ENCODE peak calls at places on chromosomes 2 and 18, in ten cellular contexts. Y, Z, A, H, X, P, Q, V, M and L are unnamed samples.

GRCh38 chr18:23380817-23381216 is 72.3 kb upstream of the RIOK3 start:
- DNase-seq in Q (no peak), A (peak), H (no peak), X (no peak), V (no peak), Y (no peak), M (no peak), P (no peak), Z (no peak), L (no peak)

GRCh38 chr2:128791120-128791982 is 472.7 kb upstream of the HS6ST1 start:
- DNase-seq in V (no peak), H (peak), A (no peak), Q (no peak), M (no peak), X (no peak), Z (no peak), P (no peak), Y (no peak), L (peak)

GRCh38 chr18:58942486-58942885 is 77.8 kb downstream of the ZNF532 start:
- DNase-seq in H (no peak), P (no peak), A (no peak), X (peak), Y (no peak), Z (no peak), V (no peak), M (no peak), Q (no peak), L (peak)

GRCh38 chr2:26530141-26530540 is 52.2 kb upstream of the OTOF start:
- DNase-seq in H (no peak), Q (no peak), M (peak), A (no peak), P (no peak), Y (no peak), V (peak), X (no peak), Z (no peak), L (no peak)

GRCh38 chr18:26307161-26307773 is 81.0 kb downstream of the TAF4B start:
- DNase-seq in P (no peak), V (no peak), Z (peak), H (peak), A (peak), Y (no peak), Q (no peak), X (peak), M (no peak), L (peak)

GRCh38 chr2:241680827-241681599 is 5.6 kb downstream of the DTYMK start:
- DNase-seq in A (no peak), X (peak), H (no peak), Y (no peak), Q (no peak), M (no peak), P (no peak), V (no peak), Z (no peak), L (no peak)

GRCh38 chr18:73881396-73881795 is 266.2 kb downstream of the FBXO15 start:
- DNase-seq in Q (no peak), H (no peak), M (no peak), A (no peak), V (no peak), P (no peak), Z (no peak), X (no peak), Y (no peak), L (no peak)

GRCh38 chr2:75100011-75100680 is 99.2 kb downstream of the TACR1 start:
- DNase-seq in A (no peak), H (no peak), M (no peak), X (peak), Z (no peak), Q (no peak), V (no peak), Y (no peak), P (no peak), L (no peak)

GRCh38 chr18:35616074-35616473 is 34.5 kb downstream of the GALNT1 start:
- DNase-seq in X (no peak), Q (no peak), Z (no peak), A (no peak), Y (no peak), H (no peak), P (no peak), M (no peak), V (no peak), L (no peak)

GRCh38 chr18:10659000-10659399 is 133.2 kb downstream of the NAPG start:
- DNase-seq in Q (no peak), Y (no peak), X (no peak), Z (no peak), A (no peak), M (no peak), P (no peak), V (no peak), H (no peak), L (no peak)

GRCh38 chr2:12262681-12263436 is 453.9 kb upstream of the TRIB2 start:
- DNase-seq in M (no peak), Z (no peak), X (no peak), V (no peak), Q (no peak), A (no peak), P (peak), Y (no peak), H (no peak), L (no peak)

GRCh38 chr2:239239607-239240479 is 161.0 kb downstream of the HDAC4 start:
- DNase-seq in V (peak), P (peak), Q (no peak), Z (no peak), H (no peak), A (no peak), M (peak), Y (no peak), X (no peak), L (peak)

GRCh38 chr18:35278969-35279368 is 11.1 kb downstream of the ZSCAN30 start:
- DNase-seq in A (no peak), Y (no peak), H (no peak), Q (no peak), V (no peak), Z (no peak), M (no peak), X (no peak), P (no peak), L (no peak)

GRCh38 chr2:9771481-9772017 is 71.7 kb upstream of the TAF1B start:
- DNase-seq in X (peak), M (peak), Y (peak), Q (no peak), A (peak), Z (no peak), H (no peak), P (no peak), V (no peak), L (no peak)

GRCh38 chr2:174024524-174025270 is 59.5 kb upstream of the SP3 start:
- DNase-seq in X (no peak), Q (peak), Y (peak), Z (no peak), V (no peak), H (peak), M (peak), P (peak), A (no peak), L (peak)

GRCh38 chr2:39571197-39571731 is 94.5 kb upstream of the TMEM178A start:
- DNase-seq in P (no peak), Z (no peak), X (no peak), V (no peak), Y (no peak), M (no peak), Q (no peak), A (no peak), H (no peak), L (peak)

GRCh38 chr2:17658251-17658843 is 95.3 kb downstream of the SMC6 start:
- DNase-seq in P (no peak), Z (no peak), X (no peak), Y (no peak), H (no peak), V (no peak), A (no peak), Q (no peak), M (no peak), L (no peak)

GRCh38 chr18:59917422-59917821 is 17.6 kb downstream of the PMAIP1 start:
- DNase-seq in H (no peak), P (no peak), X (peak), M (no peak), Q (no peak), V (no peak), A (no peak), Z (no peak), Y (no peak), L (peak)

GRCh38 chr2:113407446-113408099 is 29.9 kb upstream of the ZNG1B start:
- DNase-seq in Y (no peak), Z (peak), V (no peak), X (peak), A (no peak), H (no peak), P (no peak), Q (no peak), M (no peak), L (no peak)

GRCh38 chr2:59786684-59787083 is 766.8 kb downstream of the BCL11A start:
- DNase-seq in Q (no peak), A (no peak), H (no peak), Z (no peak), X (no peak), V (no peak), M (no peak), P (no peak), Y (no peak), L (no peak)

GRCh38 chr2:69384618-69385081 is 2.4 kb downstream of the GFPT1 start:
- DNase-seq in H (no peak), Y (no peak), P (no peak), V (no peak), M (no peak), Z (no peak), X (no peak), Q (no peak), A (no peak), L (no peak)

GRCh38 chr2:67277450-67277849 is 119.7 kb upstream of the ETAA1 start:
- DNase-seq in A (no peak), M (no peak), X (no peak), Q (no peak), Z (no peak), H (no peak), P (no peak), Y (no peak), V (no peak), L (no peak)

GRCh38 chr2:102114290-102114721 is 28.2 kb upstream of the IL1R1 start:
- DNase-seq in Y (no peak), V (no peak), M (no peak), Q (no peak), X (no peak), P (no peak), A (no peak), H (no peak), Z (no peak), L (no peak)

GRCh38 chr2:167784071-167784400 is 463.4 kb downstream of the STK39 start:
- DNase-seq in M (no peak), A (no peak), H (no peak), Y (no peak), P (no peak), Z (no peak), V (no peak), Q (no peak), X (no peak), L (no peak)

GRCh38 chr2:158695287-158695686 is 99.8 kb upstream of the DAPL1 start:
- DNase-seq in Z (no peak), H (no peak), A (no peak), Q (no peak), M (no peak), Y (no peak), X (no peak), P (no peak), V (no peak), L (no peak)

GRCh38 chr2:110994250-110994961 is 126.3 kb upstream of the BCL2L11 start:
- DNase-seq in Y (no peak), Z (no peak), H (no peak), Q (no peak), A (no peak), X (no peak), M (no peak), V (no peak), P (no peak), L (peak)

GRCh38 chr2:85063981-85064599 is 69.1 kb upstream of the TCF7L1 start:
- DNase-seq in X (no peak), A (no peak), Z (no peak), M (no peak), Y (no peak), Q (no peak), P (no peak), V (no peak), H (no peak), L (no peak)

GRCh38 chr2:197306691-197307030 is 3.9 kb downstream of the ANKRD44 start:
- DNase-seq in Q (no peak), M (no peak), Z (no peak), X (no peak), Y (no peak), V (no peak), H (peak), P (no peak), A (no peak), L (peak)

GRCh38 chr2:67880291-67880761 is 182.5 kb downstream of the C1D start:
- DNase-seq in M (no peak), X (no peak), A (no peak), Y (no peak), Z (no peak), P (no peak), Q (no peak), H (peak), V (no peak), L (peak)

GRCh38 chr2:237995036-237995435 is 28.2 kb downstream of the UBE2F start:
- DNase-seq in H (no peak), Y (no peak), Q (no peak), A (no peak), Z (no peak), P (no peak), M (peak), V (no peak), X (no peak), L (no peak)

GRCh38 chr2:33498291-33498956 is 22.0 kb downstream of the RASGRP3 start:
- DNase-seq in A (no peak), Z (no peak), V (no peak), X (no peak), M (no peak), P (no peak), Q (no peak), H (no peak), Y (no peak), L (no peak)

GRCh38 chr18:34772887-34773286 is 62.8 kb downstream of the DTNA start:
- DNase-seq in Y (no peak), Z (no peak), X (no peak), V (no peak), P (no peak), M (no peak), Q (no peak), A (no peak), H (no peak), L (no peak)

GRCh38 chr2:81747481-81748070 is 1443.0 kb upstream of the LRRTM1 start:
- DNase-seq in Z (no peak), P (no peak), M (no peak), Q (no peak), Y (no peak), V (no peak), X (no peak), A (no peak), H (no peak), L (no peak)

GRCh38 chr2:79640001-79640400 is 127.2 kb downstream of the CTNNA2 start:
- DNase-seq in Y (no peak), H (no peak), M (no peak), V (no peak), Q (no peak), A (no peak), P (no peak), X (no peak), Z (no peak), L (no peak)

GRCh38 chr2:220315098-220315785 is 687.8 kb downstream of the SLC4A3 start:
- DNase-seq in V (no peak), A (no peak), Z (no peak), H (no peak), P (no peak), Q (no peak), X (no peak), M (no peak), Y (no peak), L (no peak)

GRCh38 chr2:68362069-68362468 is 3.0 kb upstream of the PLEK start:
- DNase-seq in A (peak), V (peak), M (peak), Q (peak), Z (peak), H (no peak), Y (peak), X (peak), P (peak), L (peak)

DNA sequence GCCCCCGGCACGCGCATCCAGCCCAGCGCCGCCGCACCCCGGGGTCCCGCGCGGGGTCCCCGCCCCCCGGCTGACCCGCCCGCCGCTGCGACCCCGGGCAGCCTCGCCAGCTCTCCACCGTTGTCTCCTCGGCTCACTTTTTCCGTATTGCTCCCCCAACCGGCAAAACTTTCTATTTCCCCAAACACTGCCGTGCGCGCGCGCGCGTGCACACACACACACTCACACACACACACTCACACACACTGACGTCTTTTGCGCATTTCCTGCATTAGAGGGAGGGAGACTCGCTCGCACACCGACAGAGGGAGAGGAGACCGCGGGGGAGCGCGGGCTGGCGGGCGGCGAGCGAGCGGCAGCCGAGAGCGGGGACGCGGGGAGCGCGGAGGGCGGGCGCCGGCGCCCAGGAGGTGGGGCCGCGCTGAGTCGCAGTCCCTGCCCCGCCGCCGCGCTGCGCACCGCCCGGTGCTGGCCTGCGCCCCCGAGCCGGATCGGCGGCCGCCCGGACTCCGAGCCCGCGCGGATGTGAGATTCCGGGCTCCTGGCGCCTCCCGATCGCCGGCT is 542 bp upstream of the PRKCE start:
- DNase-seq in Q (peak), M (peak), A (peak), X (peak), P (peak), H (peak), Z (peak), V (peak), Y (peak), L (peak)
- TF ChIP-seq POLR2A in Q (peak), M (peak), A (no peak), X (peak), P (peak), H (no peak), Z (peak), V (peak), Y (peak), L (peak)

GRCh38 chr2:36452279-36452678 is 96.7 kb downstream of the CRIM1 start:
- DNase-seq in X (no peak), P (no peak), M (no peak), H (no peak), Z (no peak), Q (no peak), Y (no peak), V (no peak), A (no peak), L (no peak)

GRCh38 chr2:36449943-36450392 is 94.4 kb downstream of the CRIM1 start:
- DNase-seq in V (no peak), P (no peak), Y (no peak), A (no peak), Q (no peak), H (no peak), Z (no peak), X (no peak), M (no peak), L (no peak)

GRCh38 chr2:36451512-36451911 is 95.9 kb downstream of the CRIM1 start:
- DNase-seq in Y (no peak), M (no peak), Q (no peak), P (no peak), H (no peak), Z (no peak), A (peak), X (no peak), V (no peak), L (no peak)

GRCh38 chr2:36449213-36449612 is 93.6 kb downstream of the CRIM1 start:
- DNase-seq in V (no peak), Z (no peak), P (no peak), Q (no peak), Y (no peak), M (no peak), A (no peak), X (no peak), H (no peak), L (no peak)

GRCh38 chr2:36450466-36451196 is 95.1 kb downstream of the CRIM1 start:
- DNase-seq in Y (no peak), Z (no peak), M (no peak), H (no peak), A (no peak), P (no peak), V (no peak), X (no peak), Q (no peak), L (no peak)
- H3K27ac ChIP-seq in Y (no peak), Z (no peak), M (peak), H (peak), A (no peak), P (no peak), V (peak), X (peak), Q (peak), L (peak)

GRCh38 chr2:20578266-20578894 is 72.5 kb downstream of the HS1BP3 start:
- DNase-seq in X (no peak), P (no peak), V (peak), H (no peak), Q (no peak), M (no peak), Z (no peak), A (no peak), Y (no peak), L (no peak)
- TF ChIP-seq POLR2A in X (no peak), P (no peak), V (no peak), H (no peak), Q (no peak), M (no peak), Z (no peak), A (no peak), Y (no peak), L (no peak)

GRCh38 chr2:127066942-127067341 is 40.0 kb downstream of the BIN1 start:
- DNase-seq in A (no peak), P (peak), V (no peak), Z (no peak), Q (peak), X (no peak), H (no peak), Y (no peak), M (peak), L (no peak)
- H3K27ac ChIP-seq in A (no peak), P (peak), V (no peak), Z (no peak), Q (peak), X (peak), H (peak), Y (no peak), M (peak), L (peak)

GRCh38 chr2:99404800-99405669 is 67.8 kb downstream of the EIF5B start:
- DNase-seq in Q (no peak), Z (no peak), V (no peak), A (no peak), P (no peak), X (no peak), H (no peak), Y (no peak), M (no peak), L (no peak)
- TF ChIP-seq POLR2A in Q (no peak), Z (no peak), V (no peak), A (peak), P (no peak), X (no peak), H (no peak), Y (no peak), M (no peak), L (no peak)

GRCh38 chr2:31110998-31111397 is 27.2 kb downstream of the GALNT14 start:
- DNase-seq in M (no peak), V (no peak), X (no peak), Q (no peak), Z (no peak), P (no peak), Y (no peak), A (no peak), H (no peak), L (no peak)
- H3K27ac ChIP-seq in M (no peak), V (no peak), X (no peak), Q (no peak), Z (no peak), P (no peak), Y (no peak), A (no peak), H (no peak), L (no peak)

DNA sequence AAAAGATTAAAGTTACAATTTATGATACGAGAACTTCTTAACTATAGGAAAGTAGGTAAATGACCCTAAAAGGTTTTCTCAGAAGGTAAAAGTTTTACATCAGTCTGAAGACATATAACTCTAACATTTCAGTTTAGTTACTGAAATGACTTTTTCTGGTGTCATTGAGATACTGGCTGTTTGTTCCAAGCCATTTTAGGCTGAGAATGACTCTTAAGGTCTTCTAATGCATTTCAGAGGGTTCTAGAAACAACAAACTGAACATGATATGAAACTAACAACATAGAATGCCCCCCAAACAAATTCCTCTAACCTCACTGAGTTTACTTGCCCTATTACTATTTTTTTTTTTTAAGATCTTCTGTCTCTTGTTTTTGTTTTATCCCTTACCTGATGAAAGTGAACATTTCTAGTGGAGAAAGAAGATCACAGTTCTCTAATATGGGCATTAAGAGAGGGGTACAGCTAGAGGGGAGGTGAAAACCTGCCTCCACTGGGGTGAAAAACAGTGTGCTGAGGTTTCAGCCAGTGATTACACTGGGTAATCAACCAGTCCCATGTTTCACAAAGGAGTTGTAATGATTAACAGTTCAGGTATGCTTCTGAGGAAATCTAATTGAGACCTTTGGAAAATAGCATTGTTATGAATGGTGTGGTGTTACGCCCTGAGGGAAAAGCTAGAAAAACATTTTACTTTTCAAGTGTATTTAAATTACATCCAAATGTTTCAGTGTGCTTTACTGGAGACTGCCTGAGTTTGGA is 11.2 kb downstream of the NABP1 start:
- DNase-seq in Z (peak), H (no peak), X (peak), P (no peak), Y (no peak), M (no peak), V (no peak), Q (no peak), A (no peak), L (no peak)
- TF ChIP-seq POLR2A in Z (no peak), H (no peak), X (no peak), P (no peak), Y (no peak), M (no peak), V (no peak), Q (no peak), A (peak), L (no peak)

GRCh38 chr18:79507546-79508480 is 112.1 kb downstream of the NFATC1 start:
- DNase-seq in V (peak), M (peak), P (peak), A (no peak), X (no peak), Z (no peak), H (peak), Y (peak), Q (peak), L (peak)
- H3K27ac ChIP-seq in V (peak), M (peak), P (peak), A (peak), X (no peak), Z (no peak), H (peak), Y (peak), Q (peak), L (peak)